ENCODE peak calls at places on chromosome 1, in four cellular contexts. H is NCI-H748 treated with DMSO at 0.1 percent for 48 hours, U is C1 segment of cervical spinal cord, F is stomach. Z is an unnamed sample.
A peak's percentile ranks its signal among the peaks of the same experiment; 100 is the strongest.

GRCh38 chr1:37315236-37315870 is 159.0 kb upstream of the ZC3H12A start:
- DNase-seq in H (peak; percentile 53), U (no peak), F (no peak), Z (no peak)

GRCh38 chr1:11795238-11795890 is 10.4 kb downstream of the MTHFR start:
- DNase-seq in F (no peak), U (no peak), H (no peak), Z (no peak)

GRCh38 chr1:100037665-100038400 is 68.0 kb downstream of the SLC35A3 start:
- DNase-seq in F (peak; percentile 94), U (peak; percentile 94), H (peak; percentile 60), Z (peak; percentile 92)

GRCh38 chr1:226737819-226738420 is 1.2 kb downstream of the ITPKB start:
- DNase-seq in H (peak; percentile 17), U (peak; percentile 79), F (peak; percentile 54), Z (peak; percentile 28)

GRCh38 chr1:59029768-59030167 is 245.9 kb upstream of the JUN start:
- DNase-seq in U (no peak), H (no peak), F (no peak), Z (no peak)

GRCh38 chr1:47683402-47683801 is 245.6 kb downstream of the FOXD2 start:
- DNase-seq in F (no peak), H (no peak), U (no peak), Z (no peak)

GRCh38 chr1:244311784-244312532 is 139.8 kb downstream of the ADSS2 start:
- DNase-seq in U (peak; percentile 37), F (no peak), H (no peak), Z (no peak)

GRCh38 chr1:90394247-90394646 is 322.9 kb downstream of the BARHL2 start:
- DNase-seq in H (no peak), U (no peak), F (no peak), Z (no peak)

GRCh38 chr1:202852163-202852904 is 36.6 kb downstream of the RABIF start:
- DNase-seq in H (no peak), F (peak; percentile 63), U (no peak), Z (no peak)

GRCh38 chr1:84208935-84209334 is 64.9 kb downstream of the PRKACB start:
- DNase-seq in H (no peak), U (no peak), F (no peak), Z (no peak)

GRCh38 chr1:189357317-189357716 is 1120.3 kb downstream of the BRINP3 start:
- DNase-seq in U (no peak), F (no peak), H (no peak), Z (no peak)

GRCh38 chr1:207333620-207334019 is 12.1 kb downstream of the CD55 start:
- DNase-seq in H (no peak), U (no peak), F (no peak), Z (no peak)

GRCh38 chr1:55580845-55581332 is 365.7 kb upstream of the USP24 start:
- DNase-seq in H (no peak), U (no peak), F (no peak), Z (peak; percentile 17)

GRCh38 chr1:245751671-245752070 is 596.9 kb downstream of the KIF26B start:
- DNase-seq in H (no peak), F (no peak), U (no peak), Z (no peak)

GRCh38 chr1:30444404-30444803 is 279.0 kb downstream of the MATN1 start:
- DNase-seq in U (no peak), F (no peak), H (no peak), Z (no peak)

GRCh38 chr1:79161077-79161476 is 154.5 kb upstream of the ADGRL4 start:
- DNase-seq in H (no peak), U (no peak), F (no peak), Z (no peak)

GRCh38 chr1:225737179-225737578 is 40.4 kb upstream of the SRP9 start:
- DNase-seq in U (no peak), H (no peak), F (no peak), Z (no peak)

Z was measured in frontal cortex.